ENCODE peak calls at places on chromosomes 6 and 20, in ten cellular contexts. One of them, this sample, is unnamed.

GRCh38 chr6:170056329-170056728 is 234.5 kb downstream of the DLL1 start:
- DNase-seq in CD8-positive, alpha-beta memory T cell: no peak
- DNase-seq in left lung: peak; percentile 31
- DNase-seq in ovary: peak; percentile 0
- DNase-seq in T-helper 17 cell: no peak
- DNase-seq in H7: no peak
- DNase-seq in iPS-NIHi11: no peak
- DNase-seq in bronchial epithelial cell: no peak
- DNase-seq in omental fat pad: no peak
- DNase-seq in endodermal cell: peak; percentile 26
- DNase-seq in this sample: no peak

GRCh38 chr6:139751179-139751578 is 376.7 kb upstream of the CITED2 start:
- DNase-seq in ovary: no peak
- DNase-seq in bronchial epithelial cell: no peak
- DNase-seq in endodermal cell: no peak
- DNase-seq in CD8-positive, alpha-beta memory T cell: no peak
- DNase-seq in left lung: no peak
- DNase-seq in iPS-NIHi11: no peak
- DNase-seq in T-helper 17 cell: no peak
- DNase-seq in H7: no peak
- DNase-seq in omental fat pad: no peak
- DNase-seq in this sample: no peak

GRCh38 chr6:2450546-2450945 is 205.1 kb upstream of the GMDS start:
- DNase-seq in omental fat pad: no peak
- DNase-seq in bronchial epithelial cell: peak; percentile 23
- DNase-seq in T-helper 17 cell: no peak
- DNase-seq in iPS-NIHi11: no peak
- DNase-seq in H7: no peak
- DNase-seq in ovary: no peak
- DNase-seq in left lung: no peak
- DNase-seq in endodermal cell: no peak
- DNase-seq in CD8-positive, alpha-beta memory T cell: no peak
- DNase-seq in this sample: no peak

GRCh38 chr6:134835998-134836397 is 113.9 kb downstream of the ALDH8A1 start:
- DNase-seq in endodermal cell: no peak
- DNase-seq in ovary: no peak
- DNase-seq in left lung: no peak
- DNase-seq in H7: no peak
- DNase-seq in CD8-positive, alpha-beta memory T cell: no peak
- DNase-seq in iPS-NIHi11: no peak
- DNase-seq in omental fat pad: no peak
- DNase-seq in T-helper 17 cell: no peak
- DNase-seq in bronchial epithelial cell: no peak
- DNase-seq in this sample: no peak

GRCh38 chr6:147190556-147190955 is 13.7 kb upstream of the STXBP5 start:
- DNase-seq in ovary: no peak
- DNase-seq in left lung: no peak
- DNase-seq in omental fat pad: no peak
- DNase-seq in bronchial epithelial cell: no peak
- DNase-seq in iPS-NIHi11: no peak
- DNase-seq in T-helper 17 cell: no peak
- DNase-seq in CD8-positive, alpha-beta memory T cell: no peak
- DNase-seq in endodermal cell: no peak
- DNase-seq in H7: no peak
- DNase-seq in this sample: no peak

GRCh38 chr6:30615958-30616810 is 859 bp downstream of the PPP1R10 start:
- DNase-seq in omental fat pad: no peak
- DNase-seq in T-helper 17 cell: no peak
- DNase-seq in bronchial epithelial cell: no peak
- DNase-seq in ovary: no peak
- DNase-seq in H7: no peak
- DNase-seq in endodermal cell: peak; percentile 67
- DNase-seq in left lung: no peak
- DNase-seq in CD8-positive, alpha-beta memory T cell: peak; percentile 21
- DNase-seq in iPS-NIHi11: no peak
- DNase-seq in this sample: no peak

GRCh38 chr6:5390177-5390576 is 128.9 kb downstream of the FARS2 start:
- DNase-seq in endodermal cell: no peak
- DNase-seq in ovary: no peak
- DNase-seq in left lung: no peak
- DNase-seq in H7: no peak
- DNase-seq in iPS-NIHi11: no peak
- DNase-seq in bronchial epithelial cell: no peak
- DNase-seq in CD8-positive, alpha-beta memory T cell: no peak
- DNase-seq in T-helper 17 cell: no peak
- DNase-seq in omental fat pad: no peak
- DNase-seq in this sample: no peak

GRCh38 chr20:41141153-41141815 is 3.9 kb downstream of the PLCG1 start:
- DNase-seq in ovary: no peak
- DNase-seq in omental fat pad: no peak
- DNase-seq in T-helper 17 cell: no peak
- DNase-seq in bronchial epithelial cell: no peak
- DNase-seq in CD8-positive, alpha-beta memory T cell: no peak
- DNase-seq in H7: no peak
- DNase-seq in iPS-NIHi11: no peak
- DNase-seq in left lung: no peak
- DNase-seq in endodermal cell: no peak
- DNase-seq in this sample: no peak

GRCh38 chr20:34163316-34163715 is 51.3 kb upstream of the EIF2S2 start:
- DNase-seq in ovary: no peak
- DNase-seq in H7: no peak
- DNase-seq in endodermal cell: no peak
- DNase-seq in T-helper 17 cell: no peak
- DNase-seq in bronchial epithelial cell: no peak
- DNase-seq in iPS-NIHi11: no peak
- DNase-seq in CD8-positive, alpha-beta memory T cell: no peak
- DNase-seq in left lung: no peak
- DNase-seq in omental fat pad: no peak
- DNase-seq in this sample: no peak

GRCh38 chr6:72626126-72626525 is 4.3 kb downstream of the KCNQ5 start:
- DNase-seq in H7: no peak
- DNase-seq in CD8-positive, alpha-beta memory T cell: no peak
- DNase-seq in left lung: no peak
- DNase-seq in bronchial epithelial cell: no peak
- DNase-seq in omental fat pad: no peak
- DNase-seq in T-helper 17 cell: no peak
- DNase-seq in ovary: no peak
- DNase-seq in iPS-NIHi11: no peak
- DNase-seq in endodermal cell: no peak
- DNase-seq in this sample: peak; percentile 50

GRCh38 chr20:24837721-24838456 is 111.2 kb upstream of the CST7 start:
- DNase-seq in H7: no peak
- DNase-seq in left lung: no peak
- DNase-seq in T-helper 17 cell: no peak
- DNase-seq in omental fat pad: no peak
- DNase-seq in ovary: no peak
- DNase-seq in bronchial epithelial cell: peak; percentile 83
- DNase-seq in CD8-positive, alpha-beta memory T cell: no peak
- DNase-seq in endodermal cell: peak; percentile 42
- DNase-seq in iPS-NIHi11: no peak
- DNase-seq in this sample: no peak

GRCh38 chr6:43682724-43683429 is 4.7 kb downstream of the MRPS18A start:
- DNase-seq in CD8-positive, alpha-beta memory T cell: no peak
- DNase-seq in omental fat pad: no peak
- DNase-seq in T-helper 17 cell: no peak
- DNase-seq in iPS-NIHi11: no peak
- DNase-seq in H7: no peak
- DNase-seq in left lung: no peak
- DNase-seq in ovary: no peak
- DNase-seq in bronchial epithelial cell: no peak
- DNase-seq in endodermal cell: no peak
- DNase-seq in this sample: no peak

GRCh38 chr6:40755749-40756452 is 168.7 kb upstream of the LRFN2 start:
- DNase-seq in ovary: no peak
- DNase-seq in endodermal cell: no peak
- DNase-seq in H7: no peak
- DNase-seq in T-helper 17 cell: no peak
- DNase-seq in iPS-NIHi11: no peak
- DNase-seq in CD8-positive, alpha-beta memory T cell: no peak
- DNase-seq in bronchial epithelial cell: no peak
- DNase-seq in omental fat pad: no peak
- DNase-seq in left lung: no peak
- DNase-seq in this sample: no peak

GRCh38 chr6:75317503-75318206 is 33.1 kb upstream of the TMEM30A start:
- DNase-seq in omental fat pad: no peak
- DNase-seq in bronchial epithelial cell: no peak
- DNase-seq in endodermal cell: peak; percentile 55
- DNase-seq in iPS-NIHi11: no peak
- DNase-seq in T-helper 17 cell: no peak
- DNase-seq in CD8-positive, alpha-beta memory T cell: no peak
- DNase-seq in left lung: no peak
- DNase-seq in H7: peak; percentile 12
- DNase-seq in ovary: no peak
- DNase-seq in this sample: no peak

GRCh38 chr6:126631343-126631742 is 291.4 kb downstream of the CENPW start:
- DNase-seq in endodermal cell: no peak
- DNase-seq in bronchial epithelial cell: no peak
- DNase-seq in omental fat pad: no peak
- DNase-seq in iPS-NIHi11: no peak
- DNase-seq in T-helper 17 cell: no peak
- DNase-seq in H7: no peak
- DNase-seq in ovary: no peak
- DNase-seq in CD8-positive, alpha-beta memory T cell: no peak
- DNase-seq in left lung: no peak
- DNase-seq in this sample: no peak

GRCh38 chr20:11015440-11015839 is 341.6 kb upstream of the JAG1 start:
- DNase-seq in ovary: no peak
- DNase-seq in iPS-NIHi11: no peak
- DNase-seq in omental fat pad: no peak
- DNase-seq in bronchial epithelial cell: no peak
- DNase-seq in T-helper 17 cell: no peak
- DNase-seq in H7: no peak
- DNase-seq in left lung: no peak
- DNase-seq in endodermal cell: no peak
- DNase-seq in CD8-positive, alpha-beta memory T cell: no peak
- DNase-seq in this sample: no peak

GRCh38 chr20:10432079-10432478 is 1.9 kb downstream of the MKKS start:
- DNase-seq in H7: no peak
- DNase-seq in CD8-positive, alpha-beta memory T cell: no peak
- DNase-seq in endodermal cell: no peak
- DNase-seq in iPS-NIHi11: no peak
- DNase-seq in left lung: no peak
- DNase-seq in omental fat pad: no peak
- DNase-seq in ovary: no peak
- DNase-seq in bronchial epithelial cell: no peak
- DNase-seq in T-helper 17 cell: no peak
- DNase-seq in this sample: no peak

GRCh38 chr6:34182751-34183531 is 37.1 kb upstream of the GRM4 start:
- DNase-seq in H7: peak; percentile 57
- DNase-seq in endodermal cell: no peak
- DNase-seq in CD8-positive, alpha-beta memory T cell: peak; percentile 67
- DNase-seq in left lung: no peak
- DNase-seq in omental fat pad: no peak
- DNase-seq in iPS-NIHi11: no peak
- DNase-seq in T-helper 17 cell: peak; percentile 46
- DNase-seq in bronchial epithelial cell: no peak
- DNase-seq in ovary: no peak
- DNase-seq in this sample: peak; percentile 81

GRCh38 chr20:8447262-8448120 is 315.4 kb downstream of the PLCB1 start:
- DNase-seq in endodermal cell: no peak
- DNase-seq in T-helper 17 cell: no peak
- DNase-seq in ovary: no peak
- DNase-seq in CD8-positive, alpha-beta memory T cell: no peak
- DNase-seq in bronchial epithelial cell: no peak
- DNase-seq in iPS-NIHi11: no peak
- DNase-seq in omental fat pad: no peak
- DNase-seq in H7: no peak
- DNase-seq in left lung: no peak
- DNase-seq in this sample: no peak

GRCh38 chr6:127458817-127459216 is 372 bp downstream of the KIAA0408 start:
- DNase-seq in endodermal cell: no peak
- DNase-seq in left lung: no peak
- DNase-seq in CD8-positive, alpha-beta memory T cell: no peak
- DNase-seq in H7: no peak
- DNase-seq in T-helper 17 cell: no peak
- DNase-seq in iPS-NIHi11: no peak
- DNase-seq in ovary: peak; percentile 42
- DNase-seq in omental fat pad: no peak
- DNase-seq in bronchial epithelial cell: no peak
- DNase-seq in this sample: no peak

GRCh38 chr6:12174878-12175277 is 115.3 kb upstream of the EDN1 start:
- DNase-seq in H7: no peak
- DNase-seq in iPS-NIHi11: no peak
- DNase-seq in T-helper 17 cell: no peak
- DNase-seq in CD8-positive, alpha-beta memory T cell: no peak
- DNase-seq in left lung: no peak
- DNase-seq in bronchial epithelial cell: peak; percentile 86
- DNase-seq in omental fat pad: no peak
- DNase-seq in endodermal cell: no peak
- DNase-seq in ovary: no peak
- DNase-seq in this sample: no peak

GRCh38 chr6:157107915-157108651 is 215.2 kb downstream of the TMEM242 start:
- DNase-seq in ovary: no peak
- DNase-seq in endodermal cell: no peak
- DNase-seq in omental fat pad: no peak
- DNase-seq in CD8-positive, alpha-beta memory T cell: no peak
- DNase-seq in T-helper 17 cell: no peak
- DNase-seq in bronchial epithelial cell: peak; percentile 97
- DNase-seq in iPS-NIHi11: no peak
- DNase-seq in H7: no peak
- DNase-seq in left lung: no peak
- DNase-seq in this sample: no peak

GRCh38 chr20:35663813-35664543 is 722 bp downstream of the CPNE1 start:
- DNase-seq in CD8-positive, alpha-beta memory T cell: peak; percentile 65
- DNase-seq in T-helper 17 cell: peak; percentile 49
- DNase-seq in omental fat pad: no peak
- DNase-seq in endodermal cell: peak; percentile 79
- DNase-seq in left lung: no peak
- DNase-seq in iPS-NIHi11: peak; percentile 51
- DNase-seq in H7: peak; percentile 76
- DNase-seq in ovary: peak; percentile 24
- DNase-seq in bronchial epithelial cell: peak; percentile 29
- DNase-seq in this sample: peak; percentile 57

This sample was measured in GM13977.